ENCODE peak calls at places on chromosomes 12 and 14, in four cellular contexts. U is hepatocyte, P is PC-9, B is HCT116. T is an unnamed sample.

GRCh38 chr12:18955594-18955993 is 173.9 kb upstream of the PLEKHA5 start:
- DNase-seq in U (no peak), P (no peak), B (no peak), T (no peak)

GRCh38 chr14:73058923-73059311 is 583 bp downstream of the RBM25 start:
- DNase-seq in U (peak; percentile 49), P (peak; percentile 41), B (no peak), T (peak; percentile 62)

GRCh38 chr12:65685514-65685913 is 138.8 kb upstream of the HMGA2 start:
- DNase-seq in U (peak; percentile 14), P (no peak), B (peak; percentile 29), T (peak; percentile 64)

GRCh38 chr14:99125616-99126431 is 146.2 kb downstream of the BCL11B start:
- DNase-seq in U (no peak), P (no peak), B (no peak), T (no peak)

GRCh38 chr12:69534389-69534822 is 50.9 kb upstream of the CCT2 start:
- DNase-seq in U (peak; percentile 89), P (peak; percentile 46), B (peak; percentile 7), T (peak; percentile 96)

GRCh38 chr14:34804933-34805332 is 70.2 kb downstream of the BAZ1A start:
- DNase-seq in U (no peak), P (no peak), B (no peak), T (no peak)

GRCh38 chr14:33956640-33957039 is 5.8 kb upstream of the EGLN3 start:
- DNase-seq in U (no peak), P (no peak), B (no peak), T (no peak)

GRCh38 chr14:39203659-39204606 is 28.9 kb downstream of the PNN start:
- DNase-seq in U (peak; percentile 71), P (peak; percentile 75), B (peak; percentile 27), T (no peak)

GRCh38 chr12:22409071-22409951 is 74.8 kb upstream of the ST8SIA1 start:
- DNase-seq in U (peak; percentile 6), P (no peak), B (no peak), T (no peak)

GRCh38 chr14:75515631-75515999 is 6.7 kb upstream of the BATF start:
- DNase-seq in U (no peak), P (no peak), B (no peak), T (no peak)

GRCh38 chr14:75826599-75826998 is 155.2 kb downstream of the TGFB3 start:
- DNase-seq in U (no peak), P (no peak), B (no peak), T (no peak)

GRCh38 chr12:99978152-99978551 is 6.6 kb downstream of the ANKS1B start:
- DNase-seq in U (no peak), P (no peak), B (no peak), T (no peak)

GRCh38 chr12:22473212-22473611 is 71.1 kb downstream of the C2CD5 start:
- DNase-seq in U (no peak), P (no peak), B (no peak), T (no peak)

GRCh38 chr14:35877276-35877675 is 51.1 kb downstream of the BRMS1L start:
- DNase-seq in U (peak; percentile 15), P (no peak), B (no peak), T (no peak)

GRCh38 chr14:46344327-46344937 is 307.1 kb downstream of the RPL10L start:
- DNase-seq in U (peak; percentile 40), P (peak; percentile 1), B (peak; percentile 3), T (peak; percentile 75)

GRCh38 chr14:55124774-55125372 is 4.2 kb upstream of the LGALS3 start:
- DNase-seq in U (no peak), P (no peak), B (no peak), T (no peak)

GRCh38 chr14:88607829-88608228 is 45.0 kb downstream of the ZC3H14 start:
- DNase-seq in U (no peak), P (no peak), B (no peak), T (peak; percentile 14)

GRCh38 chr12:63068857-63069442 is 82.1 kb downstream of the AVPR1A start:
- DNase-seq in U (peak; percentile 82), P (peak; percentile 7), B (peak; percentile 55), T (peak; percentile 77)

GRCh38 chr12:105273601-105274000 is 37.6 kb upstream of the APPL2 start:
- DNase-seq in U (no peak), P (no peak), B (no peak), T (no peak)

GRCh38 chr14:54643696-54644176 is 76.8 kb downstream of the SAMD4A start:
- DNase-seq in U (no peak), P (no peak), B (no peak), T (no peak)

GRCh38 chr12:104372048-104372720 is 68.6 kb downstream of the EID3 start:
- DNase-seq in U (no peak), P (no peak), B (no peak), T (no peak)

GRCh38 chr14:21248739-21249411 is 20.4 kb downstream of the HNRNPC start:
- DNase-seq in U (no peak), P (no peak), B (no peak), T (no peak)

GRCh38 chr14:104403421-104404220 is 175.9 kb upstream of the C14orf180 start:
- DNase-seq in U (no peak), P (no peak), B (no peak), T (no peak)

GRCh38 chr12:65590318-65590717 is 234.0 kb upstream of the HMGA2 start:
- DNase-seq in U (no peak), P (no peak), B (no peak), T (no peak)

GRCh38 chr14:61280526-61281185 is 482 bp downstream of the TMEM30B start:
- DNase-seq in U (peak; percentile 66), P (peak; percentile 80), B (no peak), T (peak; percentile 70)

GRCh38 chr12:58529897-58530296 is 390.4 kb downstream of the LRIG3 start:
- DNase-seq in U (peak; percentile 15), P (no peak), B (no peak), T (no peak)

GRCh38 chr12:106918746-106919145 is 37.0 kb upstream of the TMEM263 start:
- DNase-seq in U (peak; percentile 54), P (no peak), B (peak; percentile 6), T (peak; percentile 88)

GRCh38 chr12:24947541-24948451 is 1.1 kb downstream of the BCAT1 start:
- DNase-seq in U (no peak), P (no peak), B (no peak), T (peak; percentile 46)

GRCh38 chr12:57638096-57638495 is 5.1 kb upstream of the B4GALNT1 start:
- DNase-seq in U (no peak), P (no peak), B (no peak), T (no peak)

GRCh38 chr14:65958664-65959562 is 527.3 kb upstream of the CCDC196 start:
- DNase-seq in U (peak; percentile 42), P (no peak), B (peak; percentile 15), T (peak; percentile 80)

GRCh38 chr12:15590180-15590826 is 198.9 kb downstream of the EPS8 start:
- DNase-seq in U (peak; percentile 78), P (peak; percentile 64), B (peak; percentile 60), T (peak; percentile 85)

GRCh38 chr12:25020621-25021243 is 71.8 kb upstream of the BCAT1 start:
- DNase-seq in U (no peak), P (no peak), B (no peak), T (no peak)

GRCh38 chr12:96061864-96062453 is 26.6 kb upstream of the LTA4H start:
- DNase-seq in U (peak; percentile 85), P (peak; percentile 72), B (peak; percentile 81), T (peak; percentile 91)

GRCh38 chr12:57205186-57205585 is 11.4 kb upstream of the NXPH4 start:
- DNase-seq in U (no peak), P (no peak), B (no peak), T (no peak)

GRCh38 chr12:47687636-47688035 is 18.2 kb downstream of the RPAP3 start:
- DNase-seq in U (no peak), P (no peak), B (no peak), T (no peak)

GRCh38 chr12:49348781-49349180 is 2.1 kb downstream of the DNAJC22 start:
- DNase-seq in U (no peak), P (no peak), B (no peak), T (no peak)

GRCh38 chr14:34030864-34031263 is 80.0 kb upstream of the EGLN3 start:
- DNase-seq in U (peak; percentile 37), P (no peak), B (no peak), T (no peak)

GRCh38 chr12:93008044-93008778 is 79.1 kb upstream of the EEA1 start:
- DNase-seq in U (no peak), P (no peak), B (no peak), T (no peak)

GRCh38 chr12:93007539-93007938 is 78.4 kb upstream of the EEA1 start:
- DNase-seq in U (no peak), P (no peak), B (no peak), T (no peak)

GRCh38 chr12:93011100-93011499 is 82.0 kb upstream of the EEA1 start:
- DNase-seq in U (no peak), P (no peak), B (peak; percentile 7), T (no peak)

GRCh38 chr12:93010461-93010860 is 81.4 kb upstream of the EEA1 start:
- DNase-seq in U (no peak), P (no peak), B (no peak), T (no peak)

GRCh38 chr12:93009533-93009932 is 80.4 kb upstream of the EEA1 start:
- DNase-seq in U (no peak), P (no peak), B (no peak), T (no peak)
- H3K9me2 ChIP-seq in U (no peaks in the 10 kb centered on the region), P (no peaks in the 10 kb centered on the region), B (no peaks in the 10 kb centered on the region), T (no peaks in the 10 kb centered on the region)

GRCh38 chr14:31952573-31952972 is 124.5 kb upstream of the ARHGAP5 start:
- DNase-seq in U (no peak), P (no peak), B (no peak), T (no peak)

GRCh38 chr14:31951638-31951964 is 125.5 kb upstream of the ARHGAP5 start:
- DNase-seq in U (no peak), P (no peak), B (no peak), T (no peak)

GRCh38 chr14:31950760-31951637 is 126.1 kb upstream of the ARHGAP5 start:
- DNase-seq in U (peak; percentile 82), P (peak; percentile 46), B (no peak), T (peak; percentile 59)

GRCh38 chr14:31949709-31950108 is 127.4 kb upstream of the ARHGAP5 start:
- DNase-seq in U (no peak), P (peak; percentile 42), B (no peak), T (no peak)

DNA sequence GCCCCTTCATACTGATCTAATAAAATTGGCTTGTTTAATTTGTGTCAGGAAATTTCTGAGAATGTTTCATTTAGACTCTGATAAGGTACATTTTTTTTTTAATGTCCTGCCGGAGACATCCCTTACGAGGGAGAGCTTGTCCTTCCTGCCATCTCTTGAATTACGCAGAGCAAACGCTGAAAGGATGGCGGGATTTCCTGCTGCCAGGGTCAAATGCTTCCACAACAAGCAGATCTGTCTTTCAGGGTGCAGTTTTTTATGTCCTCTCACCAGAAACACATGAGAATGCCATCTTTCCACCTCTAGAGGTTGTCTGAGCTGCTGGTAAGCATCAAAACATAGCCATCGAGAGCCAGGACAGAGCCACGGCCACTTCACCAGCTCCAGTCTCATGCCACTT is 126.8 kb upstream of the ARHGAP5 start:
- DNase-seq in U (no peak), P (no peak), B (no peak), T (no peak)
- H3K9me2 ChIP-seq in U (no peaks in the 10 kb centered on the region), P (no peaks in the 10 kb centered on the region), B (no peaks in the 10 kb centered on the region), T (no peaks in the 10 kb centered on the region)

DNA sequence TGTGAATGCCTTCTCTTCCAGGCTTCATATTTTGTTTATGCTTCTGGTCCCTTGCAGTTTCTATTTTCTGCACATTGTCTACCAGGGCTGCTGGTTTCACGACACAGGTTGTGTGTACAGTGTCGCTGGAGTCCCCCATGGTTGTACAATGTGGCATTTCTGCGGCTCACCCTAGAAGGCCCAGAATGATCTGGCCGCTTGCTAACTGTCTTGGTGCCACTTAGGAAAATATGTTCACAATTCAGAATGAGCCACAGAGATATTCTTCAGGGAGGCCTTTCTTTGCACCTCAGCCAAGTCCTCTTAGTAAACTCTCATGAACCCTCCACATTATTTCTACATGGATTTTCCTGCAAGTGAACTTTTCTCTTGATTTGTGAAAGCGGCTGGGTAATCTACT is 195.4 kb downstream of the SUDS3 start:
- DNase-seq in U (no peak), P (no peak), B (no peak), T (no peak)
- H3K9me2 ChIP-seq in U (no peaks in the 10 kb centered on the region), P (no peaks in the 10 kb centered on the region), B (no peaks in the 10 kb centered on the region), T (peaks cover 3% of the 10 kb centered on the region)

GRCh38 chr12:116673713-116674112 is 64.2 kb downstream of the SPRING1 start:
- DNase-seq in U (no peak), P (no peak), B (peak; percentile 21), T (peak; percentile 64)
- H3K9me2 ChIP-seq in U (no peaks in the 10 kb centered on the region), P (no peaks in the 10 kb centered on the region), B (no peaks in the 10 kb centered on the region), T (no peaks in the 10 kb centered on the region)

T was measured in GM23338.